ENCODE peak calls at places on chromosome 20, in five cellular contexts. P is astrocyte of the spinal cord, X is cardiac muscle cell, V is adrenal gland, B is kidney epithelial cell. S is an unnamed sample.

GRCh38 chr20:49562341-49563014 is 5.5 kb downstream of the PTGIS start:
- DNase-seq in P (peak), X (peak), V (peak), B (no peak), S (no peak)

GRCh38 chr20:20199338-20200160 is 147.2 kb downstream of the CFAP61 start:
- DNase-seq in P (no peak), X (no peak), V (no peak), B (no peak), S (no peak)

GRCh38 chr20:47070176-47070575 is 175.5 kb downstream of the EYA2 start:
- DNase-seq in P (peak), X (peak), V (no peak), B (no peak), S (no peak)

GRCh38 chr20:6091661-6092060 is 31.2 kb downstream of the FERMT1 start:
- DNase-seq in P (no peak), X (no peak), V (no peak), B (no peak), S (no peak)

GRCh38 chr20:4904127-4904860 is 97.0 kb downstream of the SLC23A2 start:
- DNase-seq in P (no peak), X (no peak), V (no peak), B (no peak), S (no peak)

GRCh38 chr20:58971429-58971828 is 9.6 kb upstream of the NELFCD start:
- DNase-seq in P (no peak), X (no peak), V (no peak), B (no peak), S (no peak)

GRCh38 chr20:34709836-34710567 is 5.9 kb downstream of the TP53INP2 start:
- DNase-seq in P (peak), X (peak), V (peak), B (no peak), S (peak)

GRCh38 chr20:10828221-10828620 is 154.4 kb upstream of the JAG1 start:
- DNase-seq in P (no peak), X (no peak), V (no peak), B (no peak), S (no peak)

GRCh38 chr20:46099491-46100287 is 9.9 kb upstream of the NCOA5 start:
- DNase-seq in P (no peak), X (peak), V (peak), B (no peak), S (peak)

GRCh38 chr20:25259788-25260254 is 11.9 kb downstream of the PYGB start:
- DNase-seq in P (no peak), X (no peak), V (no peak), B (no peak), S (peak)

GRCh38 chr20:51979226-51979625 is 176.9 kb upstream of the SALL4 start:
- DNase-seq in P (no peak), X (peak), V (no peak), B (no peak), S (no peak)

GRCh38 chr20:59242714-59243626 is 57.4 kb upstream of the EDN3 start:
- DNase-seq in P (no peak), X (no peak), V (no peak), B (no peak), S (peak)

GRCh38 chr20:49381558-49382493 is 100.6 kb downstream of the KCNB1 start:
- DNase-seq in P (peak), X (peak), V (peak), B (no peak), S (no peak)

GRCh38 chr20:42093542-42094440 is 475.6 kb upstream of the CHD6 start:
- DNase-seq in P (no peak), X (no peak), V (no peak), B (no peak), S (no peak)

GRCh38 chr20:21640556-21640955 is 64.9 kb upstream of the PAX1 start:
- DNase-seq in P (no peak), X (no peak), V (no peak), B (no peak), S (peak)

GRCh38 chr20:25090492-25091429 is 8.8 kb upstream of the VSX1 start:
- DNase-seq in P (no peak), X (no peak), V (no peak), B (no peak), S (peak)

GRCh38 chr20:2476742-2477615 is 6.4 kb upstream of the SNRPB start:
- DNase-seq in P (no peak), X (no peak), V (no peak), B (no peak), S (no peak)
- TF ChIP-seq CTCF in P (no peak), X (no peak), V (no peak), B (no peak), S (no peak)

GRCh38 chr20:18190466-18191233 is 53.0 kb downstream of the KAT14 start:
- DNase-seq in P (no peak), X (no peak), V (no peak), B (no peak), S (no peak)
- TF ChIP-seq CTCF in P (no peak), X (no peak), V (no peak), B (no peak), S (no peak)

DNA sequence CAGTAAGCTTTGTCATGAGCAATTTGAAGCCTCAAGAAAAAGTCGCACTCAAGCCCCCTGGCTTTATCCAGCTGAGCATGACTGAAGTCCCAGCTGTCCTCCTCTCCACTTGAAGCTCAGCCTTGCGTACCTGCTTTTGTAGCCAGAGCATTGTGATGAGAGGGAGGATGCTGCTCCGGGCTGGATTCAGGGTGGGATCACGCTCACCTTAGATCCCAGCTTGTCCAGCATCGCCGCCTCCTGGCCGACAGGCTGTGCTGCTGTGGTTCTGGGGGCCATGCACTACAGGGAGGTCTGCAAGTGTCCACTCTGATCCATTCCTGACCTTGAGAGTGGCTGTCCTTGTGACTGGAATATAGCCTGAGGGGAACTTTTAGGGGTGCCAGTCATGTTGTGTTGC is 495.6 kb downstream of the CDH26 start:
- DNase-seq in P (no peak), X (no peak), V (no peak), B (no peak), S (no peak)
- TF ChIP-seq CTCF in P (peak), X (no peak), V (no peak), B (no peak), S (no peak)

DNA sequence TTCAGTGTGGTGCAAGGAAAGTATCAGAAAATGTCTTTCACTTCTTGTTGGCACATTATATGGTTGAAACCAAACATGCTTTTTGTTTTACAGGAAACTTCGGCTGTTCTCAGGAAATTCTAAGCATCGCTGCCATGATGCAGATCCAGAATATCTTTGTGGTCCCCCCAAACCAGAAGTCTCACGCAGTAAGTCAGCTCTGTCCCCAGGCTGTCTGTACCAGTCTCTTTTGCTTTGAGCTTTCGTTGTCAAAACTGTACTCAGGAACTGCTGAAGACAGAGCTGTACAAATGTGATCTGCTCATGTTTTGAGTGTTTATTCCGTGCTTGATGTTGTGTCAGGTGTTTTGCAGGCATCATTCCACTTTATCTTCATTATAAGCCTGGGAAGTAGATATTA is 59.6 kb downstream of the DHX35 start:
- DNase-seq in P (no peak), X (no peak), V (no peak), B (no peak), S (peak)
- TF ChIP-seq CTCF in P (no peak), X (no peak), V (no peak), B (no peak), S (no peak)

GRCh38 chr20:3173582-3174441 is 463 bp upstream of the LZTS3 start:
- DNase-seq in P (peak), X (peak), V (peak), B (no peak), S (peak)
- TF ChIP-seq CTCF in P (peak), X (peak), V (peak), B (peak), S (peak)

GRCh38 chr20:3749689-3750639 is 17.5 kb downstream of the HSPA12B start:
- DNase-seq in P (no peak), X (no peak), V (peak), B (no peak), S (peak)
- TF ChIP-seq CTCF in P (peak), X (peak), V (peak), B (peak), S (peak)

GRCh38 chr20:36217226-36217625 is 19.1 kb upstream of the AAR2 start:
- DNase-seq in P (no peak), X (no peak), V (no peak), B (no peak), S (no peak)
- TF ChIP-seq CTCF in P (peak), X (no peak), V (no peak), B (peak), S (no peak)

GRCh38 chr20:62876826-62877728 is 15.5 kb upstream of the TCFL5 start:
- DNase-seq in P (no peak), X (peak), V (peak), B (no peak), S (no peak)

GRCh38 chr20:62874745-62875344 is 13.2 kb upstream of the TCFL5 start:
- DNase-seq in P (no peak), X (peak), V (peak), B (no peak), S (no peak)

GRCh38 chr20:62873280-62873679 is 11.7 kb upstream of the TCFL5 start:
- DNase-seq in P (no peak), X (no peak), V (no peak), B (no peak), S (no peak)

GRCh38 chr20:62876441-62876825 is 14.8 kb upstream of the TCFL5 start:
- DNase-seq in P (no peak), X (no peak), V (no peak), B (no peak), S (no peak)

GRCh38 chr20:62875419-62876355 is 14.1 kb upstream of the TCFL5 start:
- DNase-seq in P (peak), X (peak), V (peak), B (no peak), S (peak)
- TF ChIP-seq CTCF in P (peak), X (peak), V (peak), B (peak), S (no peak)

S was measured in activated CD8-positive, alpha-beta T cell treated with anti-CD3 and anti-CD28 coated beads for 36 hours.